ENCODE peak calls at places on chromosomes 16 and 17, in eight cellular contexts. B is H54; F is activated CD8-positive, alpha-beta memory T cell treated with anti-CD3 and anti-CD28 coated beads, Interleukin-2, amount 50 U/mL, for 4 hours; G is T47D; C is NCI-H1105 treated with DMSO at 0.1 percent for 48 hours; Y is progenitor cell of endocrine pancreas; Z is mucosa of gallbladder; W is fibroblast of lung. P is an unnamed sample.

GRCh38 chr16:57394444-57394843 is 10.1 kb upstream of the CCL17 start:
- DNase-seq in Y (no peak), B (no peak), Z (peak), C (no peak), F (no peak), G (no peak), W (peak), P (peak)

GRCh38 chr17:39841202-39841601 is 22.9 kb downstream of the IKZF3 start:
- DNase-seq in W (no peak), C (no peak), G (no peak), F (no peak), Z (no peak), Y (no peak), B (no peak), P (no peak)

GRCh38 chr16:56019274-56019673 is 144.1 kb upstream of the CES5A start:
- DNase-seq in Z (no peak), F (no peak), G (no peak), C (no peak), B (no peak), W (no peak), Y (no peak), P (no peak)

GRCh38 chr17:19766421-19767270 is 18.5 kb upstream of the ALDH3A1 start:
- DNase-seq in C (peak), B (peak), F (peak), Z (peak), G (peak), W (peak), Y (peak), P (peak)

GRCh38 chr17:50042211-50042610 is 13.7 kb upstream of the ITGA3 start:
- DNase-seq in B (no peak), G (no peak), Y (no peak), Z (no peak), F (no peak), W (no peak), C (no peak), P (no peak)

GRCh38 chr17:78127888-78128615 is 503 bp downstream of the TMC6 start:
- DNase-seq in Y (peak), B (no peak), C (no peak), F (no peak), W (no peak), Z (no peak), G (peak), P (peak)

GRCh38 chr17:6936370-6937028 is 59.4 kb upstream of the ALOX12 start:
- DNase-seq in F (no peak), B (no peak), Y (no peak), W (peak), Z (peak), C (no peak), G (no peak), P (peak)

GRCh38 chr16:85422124-85422373 is 191.1 kb upstream of the GSE1 start:
- DNase-seq in Y (no peak), F (no peak), B (no peak), C (no peak), W (no peak), G (no peak), Z (no peak), P (no peak)

GRCh38 chr17:43608313-43608712 is 53.4 kb downstream of the MEOX1 start:
- DNase-seq in C (no peak), W (no peak), F (no peak), Z (no peak), Y (no peak), G (no peak), B (no peak), P (no peak)

GRCh38 chr16:35184356-35184870 is 1725.0 kb downstream of the TP53TG3F start:
- DNase-seq in F (no peak), Z (no peak), C (no peak), Y (no peak), W (no peak), B (no peak), G (no peak), P (no peak)

GRCh38 chr17:12047977-12048376 is 27.3 kb downstream of the MAP2K4 start:
- DNase-seq in W (no peak), C (no peak), Y (no peak), G (no peak), B (no peak), Z (no peak), F (no peak), P (no peak)

GRCh38 chr17:9977175-9977574 is 72.1 kb upstream of the RCVRN start:
- DNase-seq in Z (no peak), G (no peak), C (no peak), F (no peak), Y (no peak), B (no peak), W (no peak), P (no peak)